ENCODE peak calls at places on chromosomes 12 and 14, in four cellular contexts. W is EL; I is activated CD4-positive, alpha-beta T cell treated with anti-CD3 and anti-CD28 coated beads, Interleukin-2, amount 10 ng/mL, durations not matched to agents 7 days and 5 days; B is Karpas-422. G is an unnamed sample.
A peak's percentile ranks its signal among the peaks of the same experiment; 100 is the strongest.

GRCh38 chr12:18430425-18431048 is 169.2 kb downstream of the PIK3C2G start:
- DNase-seq in W (peak; percentile 64), I (no peak), B (peak; percentile 69), G (peak; percentile 20)

GRCh38 chr14:58660407-58660806 is 22.6 kb downstream of the DACT1 start:
- DNase-seq in W (no peak), I (no peak), B (no peak), G (no peak)

GRCh38 chr12:55705802-55706402 is 1.8 kb downstream of the ITGA7 start:
- DNase-seq in W (no peak), I (no peak), B (peak; percentile 81), G (no peak)

GRCh38 chr14:101068958-101069549 is 165.5 kb upstream of the RTL1 start:
- DNase-seq in W (no peak), I (no peak), B (no peak), G (no peak)

GRCh38 chr14:68596701-68597100 is 196.2 kb downstream of the ZFP36L1 start:
- DNase-seq in W (no peak), I (no peak), B (no peak), G (no peak)

GRCh38 chr12:107377596-107378385 is 284.4 kb upstream of the CRY1 start:
- DNase-seq in W (peak; percentile 9), I (no peak), B (no peak), G (no peak)

GRCh38 chr12:116609715-116610114 is 50.5 kb downstream of the MAP1LC3B2 start:
- DNase-seq in W (no peak), I (peak; percentile 49), B (peak; percentile 82), G (peak; percentile 27)

GRCh38 chr12:55743131-55743921 is 404 bp downstream of the GDF11 start:
- DNase-seq in W (peak; percentile 73), I (peak; percentile 68), B (peak; percentile 85), G (peak; percentile 57)

GRCh38 chr12:52036587-52037171 is 14.6 kb upstream of the NR4A1 start:
- DNase-seq in W (peak; percentile 76), I (peak; percentile 80), B (peak; percentile 78), G (no peak)

GRCh38 chr14:35687335-35687939 is 121.7 kb downstream of the RALGAPA1 start:
- DNase-seq in W (peak; percentile 48), I (peak; percentile 46), B (peak; percentile 91), G (peak; percentile 60)

GRCh38 chr12:122471324-122472226 is 29.2 kb downstream of the ZCCHC8 start:
- DNase-seq in W (peak; percentile 73), I (peak; percentile 53), B (peak; percentile 76), G (peak; percentile 57)

GRCh38 chr12:120225852-120226640 is 25.1 kb upstream of the RPLP0 start:
- DNase-seq in W (no peak), I (peak; percentile 39), B (no peak), G (no peak)

GRCh38 chr12:27057543-27057942 is 24.8 kb downstream of the C12orf71 start:
- DNase-seq in W (no peak), I (no peak), B (no peak), G (no peak)

GRCh38 chr14:24662753-24663152 is 28.8 kb upstream of the GZMB start:
- DNase-seq in W (no peak), I (no peak), B (no peak), G (peak; percentile 67)

GRCh38 chr14:100737526-100737925 is 10.8 kb downstream of the DLK1 start:
- DNase-seq in W (no peak), I (no peak), B (no peak), G (no peak)

GRCh38 chr14:105499256-105500035 is 8.4 kb downstream of the TEDC1 start:
- DNase-seq in W (no peak), I (no peak), B (no peak), G (no peak)

GRCh38 chr12:15323530-15323929 is 1.2 kb downstream of the PTPRO start:
- DNase-seq in W (no peak), I (no peak), B (no peak), G (no peak)

GRCh38 chr14:39988939-39989338 is 556.7 kb upstream of the FBXO33 start:
- DNase-seq in W (no peak), I (no peak), B (peak; percentile 79), G (peak; percentile 11)

GRCh38 chr12:85865905-85866304 is 8.2 kb upstream of the NTS start:
- DNase-seq in W (peak; percentile 9), I (no peak), B (no peak), G (no peak)

GRCh38 chr14:22982013-22982476 is 306 bp downstream of the AJUBA start:
- DNase-seq in W (no peak), I (no peak), B (no peak), G (no peak)

GRCh38 chr14:99440278-99440677 is 40.4 kb downstream of the SETD3 start:
- DNase-seq in W (no peak), I (no peak), B (no peak), G (no peak)

GRCh38 chr12:50985322-50985721 is 33.0 kb downstream of the HIGD1C start:
- DNase-seq in W (peak; percentile 55), I (no peak), B (no peak), G (no peak)